ENCODE peak calls at places on chromosomes 2 and 18, in seven cellular contexts. One of them, this sample, is unnamed.

GRCh38 chr2:143345887-143346612 is 216.8 kb downstream of the ARHGAP15 start:
- DNase-seq in fibroblast of villous mesenchyme: no peak
- DNase-seq in MM.1S: no peak
- DNase-seq in astrocyte: peak
- DNase-seq in GM06990: no peak
- DNase-seq in adrenal gland: no peak
- DNase-seq in lower lobe of right lung: no peak
- DNase-seq in this sample: no peak

GRCh38 chr18:12659904-12660605 is 2.1 kb upstream of the SPIRE1 start:
- DNase-seq in fibroblast of villous mesenchyme: peak
- DNase-seq in MM.1S: peak
- DNase-seq in astrocyte: peak
- DNase-seq in GM06990: peak
- DNase-seq in adrenal gland: peak
- DNase-seq in lower lobe of right lung: no peak
- DNase-seq in this sample: peak

GRCh38 chr2:138707424-138708074 is 72.6 kb downstream of the NXPH2 start:
- DNase-seq in fibroblast of villous mesenchyme: peak
- DNase-seq in MM.1S: no peak
- DNase-seq in astrocyte: peak
- DNase-seq in GM06990: no peak
- DNase-seq in adrenal gland: no peak
- DNase-seq in lower lobe of right lung: no peak
- DNase-seq in this sample: peak

GRCh38 chr2:206208900-206209299 is 49.2 kb downstream of the EEF1B2 start:
- DNase-seq in fibroblast of villous mesenchyme: no peak
- DNase-seq in MM.1S: no peak
- DNase-seq in astrocyte: no peak
- DNase-seq in GM06990: no peak
- DNase-seq in adrenal gland: peak
- DNase-seq in lower lobe of right lung: no peak
- DNase-seq in this sample: no peak

GRCh38 chr2:46657042-46657504 is 177.7 kb downstream of the TMEM247 start:
- DNase-seq in fibroblast of villous mesenchyme: peak
- DNase-seq in MM.1S: no peak
- DNase-seq in astrocyte: no peak
- DNase-seq in GM06990: no peak
- DNase-seq in adrenal gland: peak
- DNase-seq in lower lobe of right lung: no peak
- DNase-seq in this sample: peak

GRCh38 chr18:7626922-7627440 is 59.9 kb downstream of the PTPRM start:
- DNase-seq in fibroblast of villous mesenchyme: peak
- DNase-seq in MM.1S: no peak
- DNase-seq in astrocyte: peak
- DNase-seq in GM06990: no peak
- DNase-seq in adrenal gland: peak
- DNase-seq in lower lobe of right lung: no peak
- DNase-seq in this sample: peak

GRCh38 chr2:44005831-44006230 is 10.0 kb upstream of the LRPPRC start:
- DNase-seq in fibroblast of villous mesenchyme: no peak
- DNase-seq in MM.1S: no peak
- DNase-seq in astrocyte: peak
- DNase-seq in GM06990: no peak
- DNase-seq in adrenal gland: no peak
- DNase-seq in lower lobe of right lung: no peak
- DNase-seq in this sample: peak

GRCh38 chr2:239390546-239391285 is 10.1 kb downstream of the HDAC4 start:
- DNase-seq in fibroblast of villous mesenchyme: no peak
- DNase-seq in MM.1S: no peak
- DNase-seq in astrocyte: no peak
- DNase-seq in GM06990: no peak
- DNase-seq in adrenal gland: peak
- DNase-seq in lower lobe of right lung: peak
- DNase-seq in this sample: no peak

GRCh38 chr2:171923206-171923605 is 945 bp downstream of the HAT1 start:
- DNase-seq in fibroblast of villous mesenchyme: peak
- DNase-seq in MM.1S: no peak
- DNase-seq in astrocyte: peak
- DNase-seq in GM06990: no peak
- DNase-seq in adrenal gland: peak
- DNase-seq in lower lobe of right lung: no peak
- DNase-seq in this sample: peak

GRCh38 chr2:122634261-122634660 is 878.8 kb downstream of the TSN start:
- DNase-seq in fibroblast of villous mesenchyme: peak
- DNase-seq in MM.1S: no peak
- DNase-seq in astrocyte: peak
- DNase-seq in GM06990: no peak
- DNase-seq in adrenal gland: no peak
- DNase-seq in lower lobe of right lung: no peak
- DNase-seq in this sample: peak

GRCh38 chr2:1662606-1663180 is 81.6 kb downstream of the PXDN start:
- DNase-seq in fibroblast of villous mesenchyme: no peak
- DNase-seq in MM.1S: no peak
- DNase-seq in astrocyte: no peak
- DNase-seq in GM06990: no peak
- DNase-seq in adrenal gland: peak
- DNase-seq in lower lobe of right lung: no peak
- DNase-seq in this sample: no peak

GRCh38 chr18:66621816-66622576 is 18.1 kb upstream of the CDH19 start:
- DNase-seq in fibroblast of villous mesenchyme: no peak
- DNase-seq in MM.1S: no peak
- DNase-seq in astrocyte: no peak
- DNase-seq in GM06990: no peak
- DNase-seq in adrenal gland: no peak
- DNase-seq in lower lobe of right lung: no peak
- DNase-seq in this sample: no peak

GRCh38 chr18:10418836-10419235 is 35.6 kb upstream of the APCDD1 start:
- DNase-seq in fibroblast of villous mesenchyme: no peak
- DNase-seq in MM.1S: no peak
- DNase-seq in astrocyte: no peak
- DNase-seq in GM06990: no peak
- DNase-seq in adrenal gland: no peak
- DNase-seq in lower lobe of right lung: no peak
- DNase-seq in this sample: no peak

GRCh38 chr18:10416020-10416419 is 38.4 kb upstream of the APCDD1 start:
- DNase-seq in fibroblast of villous mesenchyme: no peak
- DNase-seq in MM.1S: no peak
- DNase-seq in astrocyte: no peak
- DNase-seq in GM06990: no peak
- DNase-seq in adrenal gland: no peak
- DNase-seq in lower lobe of right lung: no peak
- DNase-seq in this sample: no peak

GRCh38 chr18:10417679-10418078 is 36.8 kb upstream of the APCDD1 start:
- DNase-seq in fibroblast of villous mesenchyme: peak
- DNase-seq in MM.1S: no peak
- DNase-seq in astrocyte: peak
- DNase-seq in GM06990: no peak
- DNase-seq in adrenal gland: no peak
- DNase-seq in lower lobe of right lung: no peak
- DNase-seq in this sample: peak

GRCh38 chr18:10419420-10420103 is 34.9 kb upstream of the APCDD1 start:
- DNase-seq in fibroblast of villous mesenchyme: peak
- DNase-seq in MM.1S: no peak
- DNase-seq in astrocyte: peak
- DNase-seq in GM06990: no peak
- DNase-seq in adrenal gland: no peak
- DNase-seq in lower lobe of right lung: no peak
- DNase-seq in this sample: peak

DNA sequence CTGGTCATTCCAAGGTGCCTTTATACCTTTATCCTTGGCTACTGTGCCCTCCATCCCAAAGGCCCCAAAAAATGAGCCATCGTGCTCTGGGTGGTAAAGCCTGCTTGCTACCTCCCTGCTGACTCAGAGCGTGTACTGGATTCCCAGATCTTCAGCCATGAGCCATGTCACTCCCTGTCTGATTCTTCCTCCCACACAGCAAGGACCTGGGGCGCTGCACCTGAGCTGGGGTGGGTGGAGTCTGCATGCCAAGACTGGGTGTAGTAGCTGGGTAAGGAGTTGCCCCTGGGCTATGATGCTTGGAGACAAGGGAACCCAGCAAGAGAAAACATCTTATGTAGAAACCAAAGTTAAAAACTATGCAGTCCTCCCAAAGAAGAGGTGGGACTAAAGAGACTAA is 37.2 kb upstream of the APCDD1 start:
- DNase-seq in fibroblast of villous mesenchyme: no peak
- DNase-seq in MM.1S: no peak
- DNase-seq in astrocyte: no peak
- DNase-seq in GM06990: no peak
- DNase-seq in adrenal gland: no peak
- DNase-seq in lower lobe of right lung: no peak
- DNase-seq in this sample: no peak
- TF ChIP-seq CTCF in fibroblast of villous mesenchyme: no peak
- TF ChIP-seq CTCF in MM.1S: no peak
- TF ChIP-seq CTCF in astrocyte: no peak
- TF ChIP-seq CTCF in GM06990: no peak
- TF ChIP-seq CTCF in adrenal gland: no peak
- TF ChIP-seq CTCF in lower lobe of right lung: no peak
- TF ChIP-seq CTCF in this sample: no peak

DNA sequence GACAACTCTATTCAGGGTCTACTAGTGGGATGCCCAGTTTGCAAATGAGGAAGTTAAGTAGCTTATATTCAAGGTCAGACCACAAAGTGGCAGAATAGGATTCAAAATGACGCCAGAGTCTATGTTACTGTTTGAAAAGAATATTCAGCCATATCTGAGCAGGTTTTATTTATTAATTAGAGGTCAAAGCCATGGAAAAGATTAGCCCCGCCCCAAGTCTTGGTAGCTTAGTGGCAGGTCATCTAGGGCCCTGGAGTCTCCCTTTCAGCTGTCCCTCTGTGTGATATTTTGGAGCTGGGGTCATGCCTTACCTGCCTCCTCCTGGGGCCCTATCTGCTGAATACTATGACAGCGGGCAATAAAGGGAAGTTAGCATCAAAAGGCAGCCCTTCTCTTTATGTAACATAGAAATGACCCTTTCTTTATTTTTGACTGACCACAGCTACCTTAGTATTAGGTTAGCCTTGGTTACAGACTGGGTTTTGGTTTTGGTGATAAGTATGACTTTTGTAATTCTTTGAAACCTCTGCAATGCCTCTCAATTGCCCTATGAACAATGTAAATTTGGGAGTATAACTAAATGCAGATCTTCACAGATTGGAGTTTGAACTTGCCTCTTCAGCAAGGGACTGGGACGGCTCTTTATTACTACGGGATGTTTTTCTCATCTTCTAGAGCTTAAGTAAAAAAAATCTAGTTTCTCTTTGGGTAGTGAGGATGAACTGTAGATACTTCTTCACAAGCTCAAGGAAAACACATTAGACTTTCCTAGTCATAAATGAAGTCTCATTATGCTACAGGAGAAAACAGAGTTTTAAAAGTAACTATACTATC is 153.0 kb upstream of the ITGA4 start:
- DNase-seq in fibroblast of villous mesenchyme: no peak
- DNase-seq in MM.1S: peak
- DNase-seq in astrocyte: no peak
- DNase-seq in GM06990: peak
- DNase-seq in adrenal gland: no peak
- DNase-seq in lower lobe of right lung: no peak
- DNase-seq in this sample: no peak
- H3K4me3 ChIP-seq in fibroblast of villous mesenchyme: no peak
- H3K4me3 ChIP-seq in MM.1S: peak
- H3K4me3 ChIP-seq in astrocyte: no peak
- H3K4me3 ChIP-seq in GM06990: no peak
- H3K4me3 ChIP-seq in adrenal gland: no peak
- H3K4me3 ChIP-seq in lower lobe of right lung: no peak
- H3K4me3 ChIP-seq in this sample: no peak

GRCh38 chr2:100121124-100121718 is 21.2 kb downstream of the AFF3 start:
- DNase-seq in fibroblast of villous mesenchyme: no peak
- DNase-seq in MM.1S: no peak
- DNase-seq in astrocyte: no peak
- DNase-seq in GM06990: no peak
- DNase-seq in adrenal gland: no peak
- DNase-seq in lower lobe of right lung: no peak
- DNase-seq in this sample: no peak
- TF ChIP-seq CTCF in fibroblast of villous mesenchyme: no peak
- TF ChIP-seq CTCF in MM.1S: no peak
- TF ChIP-seq CTCF in astrocyte: no peak
- TF ChIP-seq CTCF in GM06990: no peak
- TF ChIP-seq CTCF in adrenal gland: no peak
- TF ChIP-seq CTCF in lower lobe of right lung: no peak
- TF ChIP-seq CTCF in this sample: no peak

GRCh38 chr2:196328088-196328680 is 156.8 kb upstream of the STK17B start:
- DNase-seq in fibroblast of villous mesenchyme: no peak
- DNase-seq in MM.1S: no peak
- DNase-seq in astrocyte: no peak
- DNase-seq in GM06990: no peak
- DNase-seq in adrenal gland: no peak
- DNase-seq in lower lobe of right lung: no peak
- DNase-seq in this sample: no peak
- H3K4me3 ChIP-seq in fibroblast of villous mesenchyme: no peak
- H3K4me3 ChIP-seq in MM.1S: no peak
- H3K4me3 ChIP-seq in astrocyte: no peak
- H3K4me3 ChIP-seq in GM06990: no peak
- H3K4me3 ChIP-seq in adrenal gland: no peak
- H3K4me3 ChIP-seq in lower lobe of right lung: no peak
- H3K4me3 ChIP-seq in this sample: no peak

GRCh38 chr2:31581124-31581795 is 522 bp upstream of the SRD5A2 start:
- DNase-seq in fibroblast of villous mesenchyme: no peak
- DNase-seq in MM.1S: no peak
- DNase-seq in astrocyte: no peak
- DNase-seq in GM06990: no peak
- DNase-seq in adrenal gland: no peak
- DNase-seq in lower lobe of right lung: no peak
- DNase-seq in this sample: no peak
- TF ChIP-seq CTCF in fibroblast of villous mesenchyme: no peak
- TF ChIP-seq CTCF in MM.1S: no peak
- TF ChIP-seq CTCF in astrocyte: no peak
- TF ChIP-seq CTCF in GM06990: no peak
- TF ChIP-seq CTCF in adrenal gland: no peak
- TF ChIP-seq CTCF in lower lobe of right lung: no peak
- TF ChIP-seq CTCF in this sample: no peak